ENCODE peak calls at places on chromosomes 4 and X, in eight cellular contexts. W is astrocyte, Z is PC-3, N is fibroblast of lung, V is IMR-90, O is GM12878, J is GM23248, G is DND-41. C is an unnamed sample.

GRCh38 chrX:1178580-1179057 is 33.8 kb downstream of the CRLF2 start:
- DNase-seq in W (no peak), Z (peak; percentile 40), N (no peak), V (no peak), O (no peak), J (peak; percentile 24), G (no peak), C (no peak)

GRCh38 chr4:186885289-186885688 is 161.6 kb upstream of the FAT1 start:
- DNase-seq in W (no peak), Z (no peak), N (no peak), V (no peak), O (no peak), J (no peak), G (no peak), C (no peak)

GRCh38 chr4:85430697-85431096 is 44.3 kb upstream of the ARHGAP24 start:
- DNase-seq in W (no peak), Z (peak; percentile 72), N (no peak), V (no peak), O (no peak), J (no peak), G (no peak), C (no peak)

GRCh38 chr4:108700358-108700757 is 50.0 kb downstream of the OSTC start:
- DNase-seq in W (peak; percentile 86), Z (peak; percentile 7), N (peak; percentile 19), V (peak; percentile 10), O (no peak), J (peak; percentile 45), G (no peak), C (no peak)

GRCh38 chrX:63747331-63747730 is 37.7 kb downstream of the ARHGEF9 start:
- DNase-seq in W (peak; percentile 70), Z (no peak), N (peak; percentile 43), V (peak; percentile 68), O (no peak), J (peak; percentile 83), G (no peak), C (peak; percentile 2)

GRCh38 chr4:52844596-52844995 is 17.5 kb upstream of the RASL11B start:
- DNase-seq in W (no peak), Z (no peak), N (no peak), V (no peak), O (no peak), J (no peak), G (no peak), C (no peak)

GRCh38 chrX:24023972-24024664 is 2.9 kb downstream of the KLHL15 start:
- DNase-seq in W (no peak), Z (peak; percentile 8), N (peak; percentile 31), V (peak; percentile 23), O (no peak), J (peak; percentile 52), G (no peak), C (no peak)

GRCh38 chr4:147463065-147463464 is 17.8 kb upstream of the EDNRA start:
- DNase-seq in W (no peak), Z (no peak), N (no peak), V (peak; percentile 19), O (no peak), J (no peak), G (no peak), C (no peak)

GRCh38 chrX:46811101-46811500 is 25.7 kb upstream of the RP2 start:
- DNase-seq in W (no peak), Z (peak; percentile 32), N (no peak), V (no peak), O (no peak), J (peak; percentile 50), G (no peak), C (no peak)

GRCh38 chr4:122980860-122981259 is 58.5 kb upstream of the NUDT6 start:
- DNase-seq in W (no peak), Z (no peak), N (peak; percentile 17), V (no peak), O (no peak), J (no peak), G (no peak), C (no peak)

GRCh38 chrX:70554523-70554922 is 109.9 kb downstream of the DLG3 start:
- DNase-seq in W (no peak), Z (no peak), N (peak; percentile 45), V (peak; percentile 1), O (no peak), J (peak; percentile 65), G (no peak), C (no peak)

GRCh38 chr4:152944678-152945320 is 8.7 kb downstream of the FHDC1 start:
- DNase-seq in W (no peak), Z (no peak), N (no peak), V (no peak), O (no peak), J (no peak), G (no peak), C (no peak)

GRCh38 chrX:54076903-54077302 is 32.6 kb upstream of the PHF8 start:
- DNase-seq in W (peak; percentile 22), Z (peak; percentile 82), N (peak; percentile 18), V (peak; percentile 60), O (no peak), J (peak; percentile 62), G (no peak), C (peak; percentile 36)

DNA sequence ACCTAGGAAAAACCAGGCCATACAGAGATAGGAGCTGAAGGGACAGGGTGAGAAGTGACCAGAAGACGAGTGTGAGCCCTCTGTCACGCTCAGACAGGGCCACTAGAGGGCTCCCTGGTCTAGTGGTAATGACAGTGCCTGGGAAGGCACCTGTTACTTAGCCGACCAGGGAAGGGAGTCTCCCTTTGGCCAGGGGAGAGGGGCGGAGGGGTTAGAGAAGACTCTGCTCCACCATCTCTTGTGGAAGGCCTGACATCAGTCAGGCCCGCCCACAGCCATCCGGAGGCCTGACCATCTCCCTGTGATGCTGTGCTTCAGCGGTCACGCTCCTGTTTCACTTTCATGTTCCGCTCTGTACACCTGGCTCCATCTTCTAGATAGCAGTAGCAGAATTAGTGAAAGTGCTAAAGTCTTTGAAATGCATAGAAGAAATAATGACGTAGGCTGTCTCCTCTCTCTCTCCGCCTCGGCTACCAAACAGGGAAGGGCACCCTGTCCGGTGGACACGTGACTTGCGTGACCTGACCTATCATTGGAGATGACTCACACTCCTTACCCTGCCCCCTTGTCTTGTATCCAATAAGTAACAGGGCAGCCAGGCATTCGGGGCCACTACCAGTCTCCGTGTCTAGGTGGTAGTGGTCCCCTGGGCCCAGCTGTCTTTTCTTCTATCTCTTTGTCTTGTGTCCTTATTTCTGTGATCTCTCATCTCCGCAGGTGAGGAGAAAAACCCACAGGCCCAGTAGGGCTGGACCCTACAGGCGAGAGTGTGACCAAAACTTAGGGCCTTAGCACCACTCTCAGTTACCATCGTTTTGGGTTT is 26.7 kb downstream of the HTT-AS start:
- DNase-seq in W (no peak), Z (peak; percentile 64), N (peak; percentile 41), V (peak; percentile 39), O (peak; percentile 99), J (peak; percentile 65), G (peak; percentile 57), C (no peak)
- H3K4me3 ChIP-seq in W (no peak overlapping the region), Z (no peak overlapping the region), N (no peak overlapping the region), V (no peak overlapping the region), O (no peak overlapping the region), J (no peak overlapping the region), G (no peak overlapping the region), C (no peak overlapping the region)

GRCh38 chr4:156778606-156779005 is 193.0 kb downstream of the PDGFC start:
- DNase-seq in W (peak; percentile 71), Z (peak; percentile 83), N (peak; percentile 93), V (peak; percentile 91), O (no peak), J (peak; percentile 75), G (no peak), C (no peak)
- H2AFZ ChIP-seq in W (no peak overlapping the region), Z (no peak overlapping the region), N (no peak overlapping the region), V (no peak overlapping the region), O (no peak overlapping the region), J (no peak overlapping the region), G (no peak overlapping the region), C (no peak overlapping the region)

DNA sequence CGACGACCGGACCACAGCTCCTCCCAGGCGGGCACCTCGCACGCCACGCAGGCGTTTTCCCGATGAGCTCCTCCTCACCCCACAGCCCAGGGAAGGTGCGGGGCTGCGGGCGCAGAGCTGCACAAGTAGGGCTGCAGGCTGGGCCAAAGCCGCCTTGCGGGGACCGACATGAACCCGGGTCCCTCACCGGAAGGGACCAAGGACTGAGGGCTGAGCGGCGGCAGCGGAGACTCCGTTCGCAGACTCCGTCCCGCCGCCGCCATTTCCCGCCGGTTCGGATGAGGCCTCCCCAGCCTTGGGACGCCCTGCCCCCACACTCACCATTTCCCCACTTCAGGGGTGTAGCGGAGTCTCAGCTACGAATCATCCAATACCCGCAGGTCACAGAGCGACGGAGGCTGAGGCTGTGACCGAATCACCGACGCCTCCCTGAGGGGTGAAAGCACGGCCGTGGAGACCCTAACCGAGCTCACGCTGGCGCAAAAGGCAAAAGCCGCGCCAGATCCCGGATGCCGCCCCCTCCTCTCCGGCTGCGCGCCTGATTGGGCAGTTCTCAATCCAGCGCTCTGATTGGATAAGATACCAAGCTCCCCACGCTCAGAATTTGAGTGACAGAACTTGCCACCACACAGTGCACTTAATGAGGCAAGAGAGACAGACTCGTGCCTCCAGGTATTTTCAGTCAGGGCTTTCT is at the start of gene ZNF732:
- DNase-seq in W (peak; percentile 73), Z (no peak), N (peak; percentile 78), V (peak; percentile 19), O (no peak), J (peak; percentile 84), G (no peak), C (peak; percentile 80)
- H3K4me3 ChIP-seq in W (peak within 1 kb of the TSS; percentile 64), Z (no peak within 1 kb of the TSS), N (peak within 1 kb of the TSS; percentile 11), V (peak within 1 kb of the TSS; percentile 49), O (no peak within 1 kb of the TSS), J (peak within 1 kb of the TSS; percentile 75), G (no peak within 1 kb of the TSS), C (peak within 1 kb of the TSS; percentile 54)

GRCh38 chr4:158051401-158052235 is 121.2 kb downstream of the GASK1B start:
- DNase-seq in W (peak; percentile 97), Z (no peak), N (peak; percentile 94), V (peak; percentile 94), O (no peak), J (peak; percentile 96), G (no peak), C (no peak)

GRCh38 chr4:158055668-158056067 is 117.2 kb downstream of the GASK1B start:
- DNase-seq in W (no peak), Z (no peak), N (no peak), V (no peak), O (no peak), J (no peak), G (no peak), C (no peak)

GRCh38 chr4:158053801-158054200 is 119.0 kb downstream of the GASK1B start:
- DNase-seq in W (no peak), Z (no peak), N (no peak), V (no peak), O (no peak), J (no peak), G (no peak), C (no peak)

GRCh38 chr4:158053086-158053485 is 119.7 kb downstream of the GASK1B start:
- DNase-seq in W (peak; percentile 65), Z (no peak), N (no peak), V (no peak), O (no peak), J (no peak), G (no peak), C (no peak)

DNA sequence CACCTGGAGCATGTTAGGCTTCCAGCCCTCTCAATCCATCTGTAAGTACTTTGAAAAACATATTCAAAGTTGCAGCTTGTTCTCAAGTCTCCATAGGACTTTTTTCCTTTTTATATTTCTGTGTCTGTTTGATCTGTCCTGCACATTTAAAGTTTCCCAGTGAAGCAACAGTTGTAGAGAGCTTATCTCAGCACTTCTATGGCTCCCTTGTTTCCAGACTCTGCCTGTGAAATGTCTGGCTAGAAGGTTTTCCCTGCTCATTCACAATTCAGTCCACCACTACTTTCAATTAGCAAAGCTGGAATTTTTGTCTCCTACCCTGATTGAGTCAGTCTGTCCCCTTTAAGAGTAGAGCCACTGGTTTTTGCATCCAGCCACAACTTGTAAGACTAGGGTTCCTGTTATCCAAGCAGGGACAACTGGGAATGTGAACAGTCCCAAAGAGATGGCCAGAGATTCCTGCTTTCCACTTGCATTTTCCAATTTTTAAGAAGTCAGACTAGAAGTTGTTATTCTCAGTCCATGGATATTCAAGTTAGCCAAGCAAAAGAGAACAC is 116.1 kb downstream of the GASK1B start:
- DNase-seq in W (no peak), Z (no peak), N (no peak), V (no peak), O (no peak), J (no peak), G (no peak), C (no peak)
- H2AFZ ChIP-seq in W (no peak overlapping the region), Z (no peak overlapping the region), N (peak overlapping the region; percentile 49), V (no peak overlapping the region), O (no peak overlapping the region), J (no peak overlapping the region), G (no peak overlapping the region), C (no peak overlapping the region)